ENCODE peak calls at places on chromosomes 2 and 18, in four cellular contexts. One of them, this sample, is unnamed.

GRCh38 chr2:218431878-218432277 is 13.0 kb downstream of the VIL1 start:
- DNase-seq in stomach: no peak
- DNase-seq in HCT116: no peak
- DNase-seq in K562: no peak
- DNase-seq in this sample: no peak

GRCh38 chr2:216694201-216694825 is 1.0 kb downstream of the IGFBP5 start:
- DNase-seq in stomach: peak; percentile 64
- DNase-seq in HCT116: no peak
- DNase-seq in K562: no peak
- DNase-seq in this sample: no peak

GRCh38 chr2:172472441-172473051 is 45.2 kb downstream of the ITGA6 start:
- DNase-seq in stomach: no peak
- DNase-seq in K562: no peak
- DNase-seq in HCT116: no peak
- DNase-seq in this sample: no peak

GRCh38 chr2:86622878-86623548 is 652 bp downstream of the RNF103 start:
- DNase-seq in K562: peak; percentile 63
- DNase-seq in stomach: peak; percentile 59
- DNase-seq in HCT116: no peak
- DNase-seq in this sample: peak; percentile 54

GRCh38 chr2:159925975-159926374 is 128.0 kb upstream of the CD302 start:
- DNase-seq in stomach: no peak
- DNase-seq in HCT116: no peak
- DNase-seq in K562: no peak
- DNase-seq in this sample: no peak

GRCh38 chr2:128746356-128746755 is 427.7 kb upstream of the HS6ST1 start:
- DNase-seq in stomach: no peak
- DNase-seq in HCT116: no peak
- DNase-seq in K562: no peak
- DNase-seq in this sample: no peak

GRCh38 chr2:3465328-3465727 is 54.0 kb downstream of the ADI1 start:
- DNase-seq in K562: no peak
- DNase-seq in stomach: no peak
- DNase-seq in HCT116: no peak
- DNase-seq in this sample: no peak

GRCh38 chr2:213251618-213252017 is 32.6 kb upstream of the SPAG16 start:
- DNase-seq in K562: peak; percentile 24
- DNase-seq in stomach: no peak
- DNase-seq in HCT116: peak; percentile 50
- DNase-seq in this sample: peak; percentile 10

GRCh38 chr2:135985826-135986393 is 484 bp upstream of the DARS1 start:
- DNase-seq in HCT116: no peak
- DNase-seq in K562: no peak
- DNase-seq in stomach: no peak
- DNase-seq in this sample: peak; percentile 26

GRCh38 chr18:79217979-79218604 is 148.9 kb downstream of the ATP9B start:
- DNase-seq in stomach: peak; percentile 27
- DNase-seq in HCT116: no peak
- DNase-seq in K562: peak; percentile 12
- DNase-seq in this sample: no peak

GRCh38 chr2:173090973-173091660 is 15.5 kb downstream of the MAP3K20 start:
- DNase-seq in HCT116: no peak
- DNase-seq in K562: peak; percentile 69
- DNase-seq in stomach: no peak
- DNase-seq in this sample: no peak

GRCh38 chr18:57002627-57003026 is 144.3 kb upstream of the BOD1L2 start:
- DNase-seq in K562: no peak
- DNase-seq in stomach: no peak
- DNase-seq in HCT116: no peak
- DNase-seq in this sample: no peak

GRCh38 chr2:207311316-207312005 is 145.7 kb upstream of the KLF7 start:
- DNase-seq in stomach: peak; percentile 28
- DNase-seq in HCT116: peak; percentile 60
- DNase-seq in K562: peak; percentile 56
- DNase-seq in this sample: no peak

GRCh38 chr2:107688135-107688534 is 138.6 kb upstream of the RGPD4 start:
- DNase-seq in stomach: no peak
- DNase-seq in HCT116: no peak
- DNase-seq in K562: no peak
- DNase-seq in this sample: no peak

GRCh38 chr2:105790467-105791118 is 45.9 kb downstream of the NCK2 start:
- DNase-seq in HCT116: no peak
- DNase-seq in stomach: no peak
- DNase-seq in K562: no peak
- DNase-seq in this sample: no peak

GRCh38 chr2:28580078-28580477 is 84.2 kb downstream of the PLB1 start:
- DNase-seq in K562: no peak
- DNase-seq in HCT116: no peak
- DNase-seq in stomach: no peak
- DNase-seq in this sample: no peak

GRCh38 chr2:141529674-141530073 is 601.1 kb downstream of the LRP1B start:
- DNase-seq in stomach: no peak
- DNase-seq in HCT116: no peak
- DNase-seq in K562: no peak
- DNase-seq in this sample: no peak
- TF ChIP-seq POLR2AphosphoS5 in stomach: no peak
- TF ChIP-seq POLR2AphosphoS5 in HCT116: no peak
- TF ChIP-seq POLR2AphosphoS5 in K562: no peak
- TF ChIP-seq POLR2AphosphoS5 in this sample: no peak

DNA sequence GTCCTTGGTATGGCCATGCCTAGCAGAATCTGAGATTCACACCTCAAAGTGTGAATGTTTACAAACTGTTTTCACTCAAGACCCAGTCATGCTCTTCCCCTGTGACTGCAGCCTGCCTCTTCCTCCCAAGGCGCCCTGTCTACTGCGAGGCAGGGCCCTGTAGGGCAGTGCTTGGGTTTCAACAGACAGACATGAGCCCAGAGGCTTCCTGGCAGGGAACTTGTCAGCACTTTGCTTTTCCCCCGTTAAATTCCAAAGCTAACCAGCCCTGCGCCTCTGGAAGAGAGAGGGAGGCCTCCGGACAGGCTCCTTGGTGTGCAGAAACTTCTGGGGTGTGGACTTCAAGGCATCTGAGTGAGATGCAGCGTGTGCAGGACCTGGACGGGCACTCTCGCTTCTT is 8.6 kb upstream of the ZNF516 start:
- DNase-seq in HCT116: no peak
- DNase-seq in K562: no peak
- DNase-seq in stomach: no peak
- DNase-seq in this sample: no peak
- TF ChIP-seq POLR2A in HCT116: no peak
- TF ChIP-seq POLR2A in K562: no peak
- TF ChIP-seq POLR2A in stomach: no peak
- TF ChIP-seq POLR2A in this sample: no peak

GRCh38 chr18:9914584-9915290 is 921 bp downstream of the VAPA start:
- DNase-seq in K562: peak; percentile 61
- DNase-seq in HCT116: peak; percentile 49
- DNase-seq in stomach: peak; percentile 88
- DNase-seq in this sample: peak; percentile 52
- TF ChIP-seq POLR2AphosphoS5 in K562: peak; percentile 75
- TF ChIP-seq POLR2AphosphoS5 in HCT116: peak; percentile 55
- TF ChIP-seq POLR2AphosphoS5 in stomach: peak; percentile 85
- TF ChIP-seq POLR2AphosphoS5 in this sample: peak; percentile 50

DNA sequence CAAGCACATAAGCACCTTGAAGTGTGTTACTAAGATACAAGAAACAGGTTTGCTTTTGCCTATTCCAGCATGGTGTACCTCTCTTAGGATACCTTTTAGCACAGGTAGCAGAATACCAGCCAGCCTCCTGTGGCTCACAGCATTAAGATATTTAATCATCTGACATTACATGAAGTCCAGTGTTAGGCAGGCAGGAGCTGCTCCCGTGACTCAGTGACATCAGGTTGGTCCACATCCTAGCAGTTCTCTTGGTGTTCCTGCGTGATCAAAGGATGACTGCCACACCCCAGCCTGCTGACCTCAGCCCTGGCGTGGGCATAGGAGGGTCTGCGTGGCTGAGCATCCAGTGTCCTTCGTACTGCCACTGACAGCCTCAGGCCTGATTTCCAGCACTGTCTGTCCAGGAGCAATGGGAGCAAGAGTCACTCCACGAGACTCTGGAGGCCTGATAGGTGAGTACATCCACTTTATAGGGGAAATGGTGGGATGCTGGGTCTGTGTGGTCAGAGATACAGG is 3.6 kb upstream of the DTYMK start:
- DNase-seq in HCT116: no peak
- DNase-seq in K562: no peak
- DNase-seq in stomach: no peak
- DNase-seq in this sample: no peak
- TF ChIP-seq POLR2A in HCT116: no peak
- TF ChIP-seq POLR2A in K562: no peak
- TF ChIP-seq POLR2A in stomach: no peak
- TF ChIP-seq POLR2A in this sample: no peak

DNA sequence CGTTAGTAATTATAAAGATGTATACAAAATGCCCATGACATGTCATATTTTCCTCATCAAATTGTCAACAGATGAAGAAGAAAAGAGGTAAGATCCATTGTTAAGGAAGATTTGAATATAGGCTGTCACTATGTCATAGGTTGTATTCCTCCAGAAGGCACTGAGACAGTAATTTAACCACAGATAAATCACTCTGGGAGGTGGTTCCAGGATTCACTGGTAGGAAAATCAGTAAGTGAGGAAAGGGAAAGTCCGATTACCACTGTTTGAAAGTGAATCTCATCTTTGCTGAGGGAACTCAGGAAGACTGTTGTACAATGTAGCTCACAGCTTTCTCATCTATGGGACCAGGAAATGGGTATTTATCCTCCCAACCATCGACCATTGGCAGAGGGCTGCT is 152.8 kb upstream of the TMEFF2 start:
- DNase-seq in stomach: no peak
- DNase-seq in HCT116: no peak
- DNase-seq in K562: no peak
- DNase-seq in this sample: no peak
- TF ChIP-seq POLR2AphosphoS5 in stomach: no peak
- TF ChIP-seq POLR2AphosphoS5 in HCT116: no peak
- TF ChIP-seq POLR2AphosphoS5 in K562: no peak
- TF ChIP-seq POLR2AphosphoS5 in this sample: no peak

DNA sequence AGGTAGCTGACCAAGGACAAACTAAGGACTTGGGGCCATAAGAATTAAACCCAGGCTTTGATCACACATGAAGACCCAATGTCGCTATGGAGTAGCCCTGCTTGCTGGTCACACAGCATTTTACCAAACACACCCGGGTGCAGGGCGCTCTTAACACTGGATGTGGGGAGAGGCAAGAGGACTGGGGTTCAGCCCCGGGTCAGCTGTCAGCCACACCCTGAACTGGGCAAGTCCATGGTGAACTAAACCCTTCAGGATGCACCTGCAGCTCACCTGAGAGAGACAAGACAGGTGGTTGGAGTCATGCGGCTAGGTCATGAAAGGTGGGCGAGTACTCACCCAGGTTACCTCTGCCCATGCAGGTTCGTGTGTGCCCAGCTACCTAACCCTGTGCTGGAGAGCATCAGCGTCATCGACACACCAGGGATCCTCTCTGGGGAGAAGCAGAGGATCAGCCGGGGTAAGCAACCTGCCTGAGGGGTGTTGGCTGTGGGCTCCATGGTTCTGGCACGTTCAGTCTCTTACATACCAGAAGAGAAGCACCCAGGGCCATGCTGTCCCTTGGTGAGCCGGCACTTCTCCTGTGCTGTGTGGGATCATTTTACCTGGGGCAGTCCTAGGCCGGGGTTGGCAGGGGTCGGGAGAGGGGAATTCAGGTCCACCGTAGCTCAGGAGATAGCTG is 15.2 kb downstream of the EHD3 start:
- DNase-seq in K562: no peak
- DNase-seq in HCT116: no peak
- DNase-seq in stomach: no peak
- DNase-seq in this sample: no peak
- TF ChIP-seq POLR2A in K562: no peak
- TF ChIP-seq POLR2A in HCT116: no peak
- TF ChIP-seq POLR2A in stomach: no peak
- TF ChIP-seq POLR2A in this sample: no peak